ENCODE peak calls at places on chromosomes 16 and 17, in six cellular contexts. H is NCI-H1436, B is NCI-H2081, O is RPMI7951, R is omental fat pad, V is RWPE2. A is an unnamed sample.

GRCh38 chr17:31838641-31839225 is 20.3 kb downstream of the COPRS start:
- DNase-seq in H (no peak), B (no peak), O (peak), R (no peak), V (no peak), A (no peak)

GRCh38 chr16:5196204-5196603 is 98.6 kb upstream of the EEF2KMT start:
- DNase-seq in H (no peak), B (no peak), O (no peak), R (no peak), V (no peak), A (no peak)

GRCh38 chr17:11555530-11555929 is 42.7 kb upstream of the DNAH9 start:
- DNase-seq in H (no peak), B (no peak), O (no peak), R (no peak), V (no peak), A (no peak)

GRCh38 chr16:15990902-15991301 is 41.5 kb downstream of the ABCC1 start:
- DNase-seq in H (no peak), B (no peak), O (no peak), R (no peak), V (no peak), A (no peak)

GRCh38 chr17:7217113-7217987 is 2.3 kb downstream of the DLG4 start:
- DNase-seq in H (peak), B (peak), O (peak), R (no peak), V (no peak), A (peak)

GRCh38 chr17:17156511-17156910 is 49.6 kb downstream of the PLD6 start:
- DNase-seq in H (no peak), B (no peak), O (peak), R (no peak), V (no peak), A (no peak)

GRCh38 chr17:79812206-79812968 is 15.5 kb upstream of the CBX8 start:
- DNase-seq in H (no peak), B (no peak), O (no peak), R (no peak), V (no peak), A (no peak)

GRCh38 chr16:8764486-8765250 is 32.8 kb downstream of the TMEM186 start:
- DNase-seq in H (no peak), B (no peak), O (no peak), R (no peak), V (no peak), A (no peak)

GRCh38 chr17:1752425-1752941 is 9.4 kb upstream of the SERPINF1 start:
- DNase-seq in H (no peak), B (no peak), O (peak), R (no peak), V (peak), A (no peak)

GRCh38 chr16:4663756-4664465 is 29.5 kb upstream of the NUDT16L1 start:
- DNase-seq in H (no peak), B (no peak), O (no peak), R (no peak), V (no peak), A (no peak)

GRCh38 chr17:67993153-67993997 is 2.9 kb downstream of the C17orf58 start:
- DNase-seq in H (peak), B (peak), O (peak), R (peak), V (peak), A (peak)

GRCh38 chr17:76529224-76529642 is 8.3 kb downstream of the CYGB start:
- DNase-seq in H (no peak), B (no peak), O (peak), R (no peak), V (no peak), A (no peak)

GRCh38 chr16:50861926-50862325 is 120.0 kb downstream of the CYLD start:
- DNase-seq in H (no peak), B (no peak), O (peak), R (no peak), V (no peak), A (no peak)

GRCh38 chr16:89104930-89105571 is 11.4 kb downstream of the ACSF3 start:
- DNase-seq in H (no peak), B (no peak), O (no peak), R (no peak), V (peak), A (no peak)

GRCh38 chr17:260031-260791 is 78.8 kb upstream of the DOC2B start:
- DNase-seq in H (no peak), B (no peak), O (no peak), R (no peak), V (peak), A (no peak)

GRCh38 chr17:38889745-38890409 is 20.0 kb downstream of the LASP1 start:
- DNase-seq in H (no peak), B (no peak), O (no peak), R (no peak), V (no peak), A (no peak)

GRCh38 chr17:33459078-33459940 is 166.2 kb upstream of the ASIC2 start:
- DNase-seq in H (no peak), B (no peak), O (no peak), R (no peak), V (no peak), A (no peak)

A was measured in neural crest cell.